ENCODE peak calls at places on chromosomes 13 and 19, in four cellular contexts. O is BJ; B is CD4-positive, CD25-positive, alpha-beta regulatory T cell; E is omental fat pad. Q is an unnamed sample.

GRCh38 chr13:109256866-109257760 is 529.3 kb downstream of the IRS2 start:
- DNase-seq in E (no peak), O (peak), B (no peak), Q (no peak)

GRCh38 chr13:49060698-49061387 is 85.1 kb downstream of the FNDC3A start:
- DNase-seq in O (no peak), E (no peak), B (no peak), Q (no peak)

GRCh38 chr13:97276862-97277269 is 54.7 kb downstream of the MBNL2 start:
- DNase-seq in E (no peak), O (no peak), B (no peak), Q (no peak)

GRCh38 chr19:35596366-35596999 is 10.5 kb downstream of the PMIS2 start:
- DNase-seq in O (no peak), B (peak), E (no peak), Q (peak)

GRCh38 chr13:98839826-98840769 is 87.6 kb upstream of the SLC15A1 start:
- DNase-seq in E (no peak), O (no peak), B (peak), Q (peak)

GRCh38 chr19:16920816-16921529 is 32.2 kb downstream of the F2RL3 start:
- DNase-seq in E (no peak), B (no peak), O (no peak), Q (no peak)

GRCh38 chr19:38848299-38849146 is 1.3 kb downstream of the HNRNPL start:
- DNase-seq in O (no peak), E (no peak), B (no peak), Q (no peak)

GRCh38 chr13:74641586-74641985 is 507.4 kb upstream of the KLF12 start:
- DNase-seq in E (no peak), O (no peak), B (no peak), Q (no peak)

GRCh38 chr19:1468274-1469199 is 10.5 kb downstream of the C19orf25 start:
- DNase-seq in O (no peak), B (peak), E (no peak), Q (peak)

GRCh38 chr19:35776102-35776788 is 881 bp downstream of the ARHGAP33 start:
- DNase-seq in O (no peak), E (no peak), B (no peak), Q (no peak)

GRCh38 chr13:108086678-108087077 is 128.7 kb downstream of the LIG4 start:
- DNase-seq in B (no peak), E (no peak), O (no peak), Q (no peak)

GRCh38 chr13:74040200-74040599 is 94.0 kb downstream of the KLF12 start:
- DNase-seq in E (no peak), B (no peak), O (no peak), Q (peak)

GRCh38 chr13:106570354-106570822 is 2.5 kb upstream of the ARGLU1 start:
- DNase-seq in B (peak), O (no peak), E (peak), Q (peak)

GRCh38 chr19:8373867-8374813 is 10.2 kb downstream of the ANGPTL4 start:
- DNase-seq in E (no peak), B (peak), O (no peak), Q (no peak)

GRCh38 chr13:28983661-28984060 is 163.5 kb downstream of the MTUS2 start:
- DNase-seq in E (no peak), B (no peak), O (no peak), Q (no peak)

GRCh38 chr19:16071072-16071691 is 5.1 kb upstream of the TPM4 start:
- DNase-seq in E (no peak), B (no peak), O (no peak), Q (no peak)

GRCh38 chr13:108776650-108777049 is 147.2 kb downstream of the MYO16 start:
- DNase-seq in O (no peak), B (no peak), E (no peak), Q (no peak)

GRCh38 chr13:104571161-104571889 is 1505.1 kb upstream of the SLC10A2 start:
- DNase-seq in E (no peak), O (peak), B (no peak), Q (no peak)

GRCh38 chr13:108961542-108962125 is 332.2 kb downstream of the MYO16 start:
- DNase-seq in B (peak), O (no peak), E (no peak), Q (peak)

GRCh38 chr13:98216711-98217110 is 39.6 kb upstream of the RNF113B start:
- DNase-seq in O (no peak), B (no peak), E (no peak), Q (no peak)